ENCODE peak calls at places on chromosomes 5 and 9, in eight cellular contexts. M is RWPE1, T is tibial nerve, X is brain microvascular endothelial cell, O is transverse colon, L is Calu3, W is heart left ventricle, D is body of pancreas. N is an unnamed sample.

GRCh38 chr9:136050266-136050705 is 44.8 kb downstream of the NACC2 start:
- DNase-seq in W (peak; percentile 19), T (no peak), X (no peak), L (no peak), M (no peak), O (no peak), D (no peak), N (no peak)

GRCh38 chr5:59487838-59488729 is 405.4 kb downstream of the PDE4D start:
- DNase-seq in O (no peak), X (peak; percentile 45), M (no peak), T (no peak), W (no peak), L (no peak), D (no peak), N (no peak)

GRCh38 chr9:111456536-111456935 is 27.6 kb downstream of the ECPAS start:
- DNase-seq in L (no peak), X (no peak), D (no peak), O (no peak), M (no peak), W (no peak), T (no peak), N (no peak)

GRCh38 chr5:5149154-5149553 is 9.0 kb downstream of the ADAMTS16 start:
- DNase-seq in O (no peak), D (no peak), L (no peak), M (no peak), W (no peak), X (no peak), T (no peak), N (no peak)

GRCh38 chr9:133186736-133187135 is 22.3 kb downstream of the OBP2B start:
- DNase-seq in T (no peak), W (no peak), D (no peak), L (no peak), O (no peak), M (no peak), X (no peak), N (no peak)

GRCh38 chr9:121269888-121270254 is 1.9 kb downstream of the GSN start:
- DNase-seq in D (no peak), X (no peak), W (no peak), O (no peak), M (no peak), L (no peak), T (no peak), N (no peak)

GRCh38 chr9:93003552-93004407 is 54.7 kb upstream of the SUSD3 start:
- DNase-seq in W (peak; percentile 50), D (peak; percentile 68), T (no peak), O (peak; percentile 72), M (peak; percentile 83), L (peak; percentile 77), X (peak; percentile 21), N (peak; percentile 86)

GRCh38 chr5:149219584-149219983 is 52.1 kb upstream of the AFAP1L1 start:
- DNase-seq in W (no peak), X (no peak), L (no peak), O (no peak), T (no peak), D (no peak), M (no peak), N (no peak)

GRCh38 chr9:2962471-2963172 is 118.7 kb upstream of the PUM3 start:
- DNase-seq in W (no peak), O (no peak), T (no peak), X (no peak), L (no peak), D (no peak), M (peak; percentile 1), N (no peak)

GRCh38 chr5:106610041-106610440 is 1060.7 kb downstream of the EFNA5 start:
- DNase-seq in D (no peak), W (no peak), O (no peak), T (no peak), X (no peak), L (no peak), M (no peak), N (no peak)

GRCh38 chr5:172283862-172284274 is 304 bp upstream of the UBTD2 start:
- DNase-seq in X (peak; percentile 30), D (peak; percentile 81), W (peak; percentile 91), T (peak; percentile 70), L (peak; percentile 92), M (peak; percentile 97), O (peak; percentile 87), N (peak; percentile 90)

GRCh38 chr5:36054646-36055045 is 12.0 kb downstream of the UGT3A2 start:
- DNase-seq in W (no peak), O (no peak), T (no peak), M (no peak), D (no peak), L (no peak), X (no peak), N (no peak)

GRCh38 chr9:133945977-133946753 is 46.0 kb downstream of the VAV2 start:
- DNase-seq in W (no peak), D (no peak), T (no peak), O (no peak), X (no peak), M (no peak), L (no peak), N (no peak)

GRCh38 chr9:104608336-104608735 is 2.9 kb upstream of the OR13C2 start:
- DNase-seq in X (no peak), M (no peak), T (no peak), D (no peak), W (no peak), L (no peak), O (no peak), N (no peak)

GRCh38 chr5:36688722-36689121 is 82.3 kb downstream of the SLC1A3 start:
- DNase-seq in L (peak; percentile 14), W (no peak), X (no peak), T (no peak), O (no peak), M (peak; percentile 18), D (no peak), N (no peak)

GRCh38 chr9:26768196-26768595 is 124.4 kb downstream of the CAAP1 start:
- DNase-seq in M (no peak), D (no peak), T (no peak), L (no peak), W (no peak), O (no peak), X (no peak), N (no peak)

DNA sequence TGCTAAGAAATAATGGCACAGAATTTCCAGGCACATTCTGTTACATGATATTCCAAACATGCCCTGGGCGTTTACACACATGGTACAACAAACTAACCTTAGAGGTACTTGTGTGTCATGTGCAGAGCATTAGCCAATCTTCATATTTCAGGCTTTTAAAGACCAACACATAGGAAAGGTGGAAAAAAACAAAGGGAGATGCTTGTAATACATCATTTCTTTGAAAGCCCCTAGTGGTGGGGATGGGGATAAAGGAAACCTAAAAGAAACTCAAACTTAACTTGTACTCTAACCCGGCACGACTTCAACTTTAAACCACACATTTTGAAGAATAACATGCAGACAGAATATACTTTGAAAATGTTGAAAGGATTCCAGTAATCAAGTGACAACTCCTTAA is 133.6 kb downstream of the PTPRD start:
- DNase-seq in L (no peak), T (no peak), W (no peak), O (no peak), D (no peak), M (peak; percentile 5), X (peak; percentile 16), N (no peak)
- TF ChIP-seq CTCF in L (no peak), T (no peak), W (no peak), O (no peak), D (no peak), M (peak; percentile 21), X (peak; percentile 40), N (no peak)

DNA sequence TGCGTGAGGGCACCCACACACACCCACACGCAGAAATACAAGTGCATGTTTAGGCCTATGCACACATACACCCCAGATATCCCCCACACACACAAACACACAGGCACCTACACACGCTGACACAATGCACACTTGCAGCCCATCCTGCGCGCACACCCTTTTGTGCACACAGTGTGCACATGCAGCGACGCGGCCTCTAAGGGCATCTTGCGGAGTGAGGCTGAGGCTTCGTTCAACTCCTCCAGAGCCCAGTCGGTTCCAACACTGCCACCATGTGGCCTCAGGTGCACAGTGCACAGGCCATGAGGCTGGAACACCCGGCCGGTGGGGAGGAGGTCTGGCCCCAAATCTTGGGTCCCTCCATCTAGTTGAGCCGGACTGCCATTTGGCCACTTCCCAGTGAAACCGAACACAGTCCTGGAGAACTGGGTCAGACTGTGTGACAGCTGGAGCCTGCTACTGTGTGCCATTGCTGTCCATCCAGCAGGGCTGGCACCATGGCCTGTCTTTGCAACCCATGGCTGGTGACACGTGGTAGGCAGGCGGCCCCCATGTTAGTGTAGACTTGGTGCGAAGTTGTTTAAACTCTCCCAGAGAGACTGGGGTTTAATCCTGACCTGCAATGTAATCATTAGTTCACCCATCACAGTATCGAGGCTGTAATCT is 97.7 kb upstream of the MVB12B start:
- DNase-seq in M (peak; percentile 88), D (peak; percentile 74), T (peak; percentile 39), W (peak; percentile 63), X (peak; percentile 53), L (peak; percentile 69), O (peak; percentile 69), N (peak; percentile 84)
- TF ChIP-seq CTCF in M (peak; percentile 98), D (peak; percentile 93), T (peak; percentile 92), W (peak; percentile 90), X (peak; percentile 96), L (peak; percentile 78), O (peak; percentile 93), N (peak; percentile 82)

DNA sequence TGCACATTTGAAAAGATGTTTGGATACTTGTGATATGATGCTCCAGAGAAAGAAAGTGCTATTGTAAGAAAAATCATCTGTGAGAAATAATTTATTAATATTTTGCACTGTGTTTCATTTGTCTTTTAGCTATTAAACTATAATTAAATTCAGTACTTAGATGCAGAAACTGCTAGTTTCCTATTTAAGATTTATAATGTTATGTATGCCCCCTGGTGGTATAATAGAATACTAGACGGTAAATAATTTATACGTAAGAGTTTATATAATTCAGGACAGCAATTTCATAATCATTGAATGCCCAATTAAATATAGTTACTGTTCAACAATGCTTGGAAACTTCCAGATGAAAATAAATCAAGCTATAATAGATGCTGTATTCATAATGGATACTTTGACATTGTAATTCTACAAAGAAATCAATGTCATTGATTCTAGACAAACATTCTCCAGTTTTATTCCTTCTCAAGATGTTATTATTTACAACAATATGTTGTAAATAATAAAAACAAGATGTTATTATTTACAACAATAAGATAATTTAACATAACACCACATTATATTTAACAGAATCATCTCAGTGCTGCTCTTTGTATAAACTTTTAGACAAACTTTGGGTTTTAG is 101.0 kb downstream of the TMEM232 start:
- DNase-seq in D (no peak), L (no peak), W (no peak), O (no peak), X (no peak), M (peak; percentile 25), T (no peak), N (no peak)
- TF ChIP-seq CTCF in D (peak; percentile 76), L (no peak), W (peak; percentile 62), O (peak; percentile 50), X (no peak), M (peak; percentile 70), T (peak; percentile 43), N (peak; percentile 7)

DNA sequence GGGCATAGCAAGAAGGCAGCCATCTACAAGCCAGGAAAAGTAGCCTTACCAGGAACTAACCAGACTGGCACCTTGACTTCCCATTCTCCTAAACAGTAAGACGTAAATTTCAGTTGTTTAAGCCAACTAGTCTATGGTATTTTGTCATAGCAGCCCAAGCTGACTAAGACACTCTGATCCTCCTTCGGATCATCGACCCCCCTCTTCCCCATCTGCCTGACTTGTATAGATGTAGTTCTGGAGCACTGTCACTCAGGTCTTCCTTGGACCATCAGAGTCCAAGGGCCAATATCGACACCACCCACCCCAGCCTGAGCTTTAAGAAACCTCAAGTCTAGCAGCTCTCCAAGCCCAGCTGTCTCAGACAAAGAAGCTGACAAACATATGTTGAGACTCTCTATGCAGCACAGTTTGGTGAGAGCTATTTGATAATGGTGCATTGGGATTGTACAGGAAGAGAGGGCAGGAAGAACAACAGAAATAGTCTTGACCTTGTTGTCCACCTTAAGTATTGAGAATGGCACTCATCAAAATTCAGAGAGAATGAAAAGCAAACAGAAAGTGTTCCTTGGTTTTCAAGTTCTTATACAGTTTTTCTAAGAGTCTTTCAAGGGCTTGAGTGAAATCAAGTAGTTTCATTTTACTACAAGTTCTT is 122.4 kb upstream of the RAI14 start:
- DNase-seq in O (no peak), D (no peak), X (no peak), T (no peak), L (no peak), W (no peak), M (no peak), N (no peak)
- TF ChIP-seq CTCF in O (no peak), D (no peak), X (no peak), T (no peak), L (no peak), W (no peak), M (no peak), N (no peak)

N was measured in testis.